ENCODE peak calls at places on chromosome 12, in ten cellular contexts. One of them, this sample, is unnamed.

GRCh38 chr12:24938341-24938740 is 10.6 kb downstream of the BCAT1 start:
- DNase-seq in activated CD4-positive, alpha-beta T cell treated with anti-CD3 and anti-CD28 coated beads for 4 hours: no peak
- DNase-seq in adrenal gland: no peak
- DNase-seq in retinal pigment epithelial cell: no peak
- DNase-seq in choroid plexus epithelial cell: no peak
- DNase-seq in NCI-H1417: no peak
- DNase-seq in stimulated activated CD4-positive, alpha-beta T cell treated with anti-CD3 and anti-CD28 coated beads, Interleukin-4, amount 100 ng/mL, for 48 hours: no peak
- DNase-seq in astrocyte of the spinal cord: no peak
- DNase-seq in AG09319: no peak
- DNase-seq in endothelial cell: no peak
- DNase-seq in this sample: no peak

GRCh38 chr12:108779998-108780688 is 48.8 kb upstream of the CORO1C start:
- DNase-seq in NCI-H1417: no peak
- DNase-seq in endothelial cell: no peak
- DNase-seq in adrenal gland: no peak
- DNase-seq in astrocyte of the spinal cord: no peak
- DNase-seq in choroid plexus epithelial cell: no peak
- DNase-seq in retinal pigment epithelial cell: no peak
- DNase-seq in stimulated activated CD4-positive, alpha-beta T cell treated with anti-CD3 and anti-CD28 coated beads, Interleukin-4, amount 100 ng/mL, for 48 hours: no peak
- DNase-seq in AG09319: no peak
- DNase-seq in activated CD4-positive, alpha-beta T cell treated with anti-CD3 and anti-CD28 coated beads for 4 hours: no peak
- DNase-seq in this sample: no peak

GRCh38 chr12:124464830-124465229 is 102.6 kb downstream of the NCOR2 start:
- DNase-seq in stimulated activated CD4-positive, alpha-beta T cell treated with anti-CD3 and anti-CD28 coated beads, Interleukin-4, amount 100 ng/mL, for 48 hours: no peak
- DNase-seq in endothelial cell: no peak
- DNase-seq in activated CD4-positive, alpha-beta T cell treated with anti-CD3 and anti-CD28 coated beads for 4 hours: no peak
- DNase-seq in NCI-H1417: no peak
- DNase-seq in astrocyte of the spinal cord: no peak
- DNase-seq in choroid plexus epithelial cell: no peak
- DNase-seq in AG09319: no peak
- DNase-seq in retinal pigment epithelial cell: no peak
- DNase-seq in adrenal gland: no peak
- DNase-seq in this sample: no peak

GRCh38 chr12:109678732-109679131 is 34.9 kb upstream of the FAM222A start:
- DNase-seq in retinal pigment epithelial cell: no peak
- DNase-seq in NCI-H1417: peak; percentile 62
- DNase-seq in endothelial cell: no peak
- DNase-seq in activated CD4-positive, alpha-beta T cell treated with anti-CD3 and anti-CD28 coated beads for 4 hours: no peak
- DNase-seq in choroid plexus epithelial cell: peak; percentile 2
- DNase-seq in stimulated activated CD4-positive, alpha-beta T cell treated with anti-CD3 and anti-CD28 coated beads, Interleukin-4, amount 100 ng/mL, for 48 hours: no peak
- DNase-seq in astrocyte of the spinal cord: no peak
- DNase-seq in adrenal gland: no peak
- DNase-seq in AG09319: no peak
- DNase-seq in this sample: no peak

GRCh38 chr12:53631721-53632120 is 5.5 kb upstream of the ATF7 start:
- DNase-seq in adrenal gland: no peak
- DNase-seq in astrocyte of the spinal cord: no peak
- DNase-seq in choroid plexus epithelial cell: no peak
- DNase-seq in activated CD4-positive, alpha-beta T cell treated with anti-CD3 and anti-CD28 coated beads for 4 hours: no peak
- DNase-seq in AG09319: no peak
- DNase-seq in stimulated activated CD4-positive, alpha-beta T cell treated with anti-CD3 and anti-CD28 coated beads, Interleukin-4, amount 100 ng/mL, for 48 hours: no peak
- DNase-seq in endothelial cell: no peak
- DNase-seq in retinal pigment epithelial cell: no peak
- DNase-seq in NCI-H1417: no peak
- DNase-seq in this sample: no peak

GRCh38 chr12:80622271-80622670 is 85.2 kb upstream of the MYF6 start:
- DNase-seq in adrenal gland: no peak
- DNase-seq in stimulated activated CD4-positive, alpha-beta T cell treated with anti-CD3 and anti-CD28 coated beads, Interleukin-4, amount 100 ng/mL, for 48 hours: no peak
- DNase-seq in AG09319: no peak
- DNase-seq in endothelial cell: no peak
- DNase-seq in choroid plexus epithelial cell: peak; percentile 26
- DNase-seq in activated CD4-positive, alpha-beta T cell treated with anti-CD3 and anti-CD28 coated beads for 4 hours: no peak
- DNase-seq in astrocyte of the spinal cord: peak; percentile 34
- DNase-seq in retinal pigment epithelial cell: no peak
- DNase-seq in NCI-H1417: no peak
- DNase-seq in this sample: no peak

GRCh38 chr12:122200541-122201175 is 2.9 kb upstream of the B3GNT4 start:
- DNase-seq in adrenal gland: no peak
- DNase-seq in stimulated activated CD4-positive, alpha-beta T cell treated with anti-CD3 and anti-CD28 coated beads, Interleukin-4, amount 100 ng/mL, for 48 hours: no peak
- DNase-seq in endothelial cell: peak; percentile 40
- DNase-seq in NCI-H1417: no peak
- DNase-seq in activated CD4-positive, alpha-beta T cell treated with anti-CD3 and anti-CD28 coated beads for 4 hours: no peak
- DNase-seq in AG09319: no peak
- DNase-seq in retinal pigment epithelial cell: no peak
- DNase-seq in choroid plexus epithelial cell: no peak
- DNase-seq in astrocyte of the spinal cord: no peak
- DNase-seq in this sample: no peak

GRCh38 chr12:68831751-68832503 is 23.9 kb downstream of the MDM2 start:
- DNase-seq in choroid plexus epithelial cell: no peak
- DNase-seq in retinal pigment epithelial cell: no peak
- DNase-seq in adrenal gland: no peak
- DNase-seq in activated CD4-positive, alpha-beta T cell treated with anti-CD3 and anti-CD28 coated beads for 4 hours: no peak
- DNase-seq in astrocyte of the spinal cord: no peak
- DNase-seq in NCI-H1417: no peak
- DNase-seq in AG09319: no peak
- DNase-seq in endothelial cell: no peak
- DNase-seq in stimulated activated CD4-positive, alpha-beta T cell treated with anti-CD3 and anti-CD28 coated beads, Interleukin-4, amount 100 ng/mL, for 48 hours: no peak
- DNase-seq in this sample: no peak

GRCh38 chr12:109147954-109148353 is 31.6 kb downstream of the ACACB start:
- DNase-seq in choroid plexus epithelial cell: no peak
- DNase-seq in astrocyte of the spinal cord: no peak
- DNase-seq in NCI-H1417: no peak
- DNase-seq in stimulated activated CD4-positive, alpha-beta T cell treated with anti-CD3 and anti-CD28 coated beads, Interleukin-4, amount 100 ng/mL, for 48 hours: no peak
- DNase-seq in AG09319: peak; percentile 86
- DNase-seq in endothelial cell: no peak
- DNase-seq in activated CD4-positive, alpha-beta T cell treated with anti-CD3 and anti-CD28 coated beads for 4 hours: no peak
- DNase-seq in retinal pigment epithelial cell: peak; percentile 91
- DNase-seq in adrenal gland: no peak
- DNase-seq in this sample: no peak

GRCh38 chr12:51392556-51393237 is 1.5 kb upstream of the GALNT6 start:
- DNase-seq in activated CD4-positive, alpha-beta T cell treated with anti-CD3 and anti-CD28 coated beads for 4 hours: no peak
- DNase-seq in adrenal gland: peak; percentile 11
- DNase-seq in NCI-H1417: peak; percentile 15
- DNase-seq in stimulated activated CD4-positive, alpha-beta T cell treated with anti-CD3 and anti-CD28 coated beads, Interleukin-4, amount 100 ng/mL, for 48 hours: no peak
- DNase-seq in astrocyte of the spinal cord: no peak
- DNase-seq in choroid plexus epithelial cell: peak; percentile 46
- DNase-seq in endothelial cell: no peak
- DNase-seq in AG09319: no peak
- DNase-seq in retinal pigment epithelial cell: peak; percentile 43
- DNase-seq in this sample: no peak

GRCh38 chr12:48917857-48918537 is 7.3 kb downstream of the FKBP11 start:
- DNase-seq in activated CD4-positive, alpha-beta T cell treated with anti-CD3 and anti-CD28 coated beads for 4 hours: peak; percentile 47
- DNase-seq in adrenal gland: no peak
- DNase-seq in stimulated activated CD4-positive, alpha-beta T cell treated with anti-CD3 and anti-CD28 coated beads, Interleukin-4, amount 100 ng/mL, for 48 hours: no peak
- DNase-seq in choroid plexus epithelial cell: no peak
- DNase-seq in AG09319: no peak
- DNase-seq in endothelial cell: no peak
- DNase-seq in retinal pigment epithelial cell: no peak
- DNase-seq in astrocyte of the spinal cord: no peak
- DNase-seq in NCI-H1417: no peak
- DNase-seq in this sample: no peak

GRCh38 chr12:87930033-87930432 is 99.2 kb downstream of the C12orf50 start:
- DNase-seq in endothelial cell: no peak
- DNase-seq in retinal pigment epithelial cell: peak; percentile 23
- DNase-seq in NCI-H1417: no peak
- DNase-seq in choroid plexus epithelial cell: peak; percentile 86
- DNase-seq in adrenal gland: no peak
- DNase-seq in AG09319: no peak
- DNase-seq in activated CD4-positive, alpha-beta T cell treated with anti-CD3 and anti-CD28 coated beads for 4 hours: no peak
- DNase-seq in astrocyte of the spinal cord: peak; percentile 78
- DNase-seq in stimulated activated CD4-positive, alpha-beta T cell treated with anti-CD3 and anti-CD28 coated beads, Interleukin-4, amount 100 ng/mL, for 48 hours: no peak
- DNase-seq in this sample: peak; percentile 16

GRCh38 chr12:56634242-56634836 is 4.2 kb upstream of the BAZ2A start:
- DNase-seq in astrocyte of the spinal cord: peak; percentile 6
- DNase-seq in AG09319: no peak
- DNase-seq in stimulated activated CD4-positive, alpha-beta T cell treated with anti-CD3 and anti-CD28 coated beads, Interleukin-4, amount 100 ng/mL, for 48 hours: no peak
- DNase-seq in choroid plexus epithelial cell: peak; percentile 18
- DNase-seq in retinal pigment epithelial cell: no peak
- DNase-seq in activated CD4-positive, alpha-beta T cell treated with anti-CD3 and anti-CD28 coated beads for 4 hours: peak; percentile 31
- DNase-seq in endothelial cell: peak; percentile 31
- DNase-seq in adrenal gland: peak; percentile 52
- DNase-seq in NCI-H1417: peak; percentile 85
- DNase-seq in this sample: no peak

GRCh38 chr12:53623986-53624385 is 2.2 kb downstream of the ATF7 start:
- DNase-seq in astrocyte of the spinal cord: peak; percentile 67
- DNase-seq in adrenal gland: no peak
- DNase-seq in endothelial cell: no peak
- DNase-seq in retinal pigment epithelial cell: no peak
- DNase-seq in NCI-H1417: no peak
- DNase-seq in activated CD4-positive, alpha-beta T cell treated with anti-CD3 and anti-CD28 coated beads for 4 hours: no peak
- DNase-seq in stimulated activated CD4-positive, alpha-beta T cell treated with anti-CD3 and anti-CD28 coated beads, Interleukin-4, amount 100 ng/mL, for 48 hours: no peak
- DNase-seq in AG09319: peak; percentile 19
- DNase-seq in choroid plexus epithelial cell: peak; percentile 85
- DNase-seq in this sample: no peak

GRCh38 chr12:92574046-92574783 is 128.6 kb upstream of the PLEKHG7 start:
- DNase-seq in endothelial cell: peak; percentile 19
- DNase-seq in choroid plexus epithelial cell: peak; percentile 67
- DNase-seq in AG09319: no peak
- DNase-seq in retinal pigment epithelial cell: no peak
- DNase-seq in astrocyte of the spinal cord: peak; percentile 37
- DNase-seq in stimulated activated CD4-positive, alpha-beta T cell treated with anti-CD3 and anti-CD28 coated beads, Interleukin-4, amount 100 ng/mL, for 48 hours: no peak
- DNase-seq in adrenal gland: no peak
- DNase-seq in activated CD4-positive, alpha-beta T cell treated with anti-CD3 and anti-CD28 coated beads for 4 hours: peak; percentile 18
- DNase-seq in NCI-H1417: peak; percentile 48
- DNase-seq in this sample: no peak

GRCh38 chr12:115273446-115273845 is 589.5 kb upstream of the TBX3 start:
- DNase-seq in NCI-H1417: no peak
- DNase-seq in retinal pigment epithelial cell: no peak
- DNase-seq in choroid plexus epithelial cell: no peak
- DNase-seq in stimulated activated CD4-positive, alpha-beta T cell treated with anti-CD3 and anti-CD28 coated beads, Interleukin-4, amount 100 ng/mL, for 48 hours: no peak
- DNase-seq in activated CD4-positive, alpha-beta T cell treated with anti-CD3 and anti-CD28 coated beads for 4 hours: no peak
- DNase-seq in AG09319: no peak
- DNase-seq in astrocyte of the spinal cord: no peak
- DNase-seq in endothelial cell: no peak
- DNase-seq in adrenal gland: no peak
- DNase-seq in this sample: no peak

GRCh38 chr12:52683575-52684300 is 3.5 kb upstream of the KRT1 start:
- DNase-seq in adrenal gland: no peak
- DNase-seq in activated CD4-positive, alpha-beta T cell treated with anti-CD3 and anti-CD28 coated beads for 4 hours: no peak
- DNase-seq in endothelial cell: no peak
- DNase-seq in astrocyte of the spinal cord: no peak
- DNase-seq in stimulated activated CD4-positive, alpha-beta T cell treated with anti-CD3 and anti-CD28 coated beads, Interleukin-4, amount 100 ng/mL, for 48 hours: no peak
- DNase-seq in retinal pigment epithelial cell: no peak
- DNase-seq in NCI-H1417: no peak
- DNase-seq in choroid plexus epithelial cell: no peak
- DNase-seq in AG09319: no peak
- DNase-seq in this sample: no peak

GRCh38 chr12:108187831-108188230 is 58.7 kb downstream of the WSCD2 start:
- DNase-seq in adrenal gland: no peak
- DNase-seq in astrocyte of the spinal cord: no peak
- DNase-seq in NCI-H1417: no peak
- DNase-seq in endothelial cell: no peak
- DNase-seq in retinal pigment epithelial cell: no peak
- DNase-seq in choroid plexus epithelial cell: no peak
- DNase-seq in activated CD4-positive, alpha-beta T cell treated with anti-CD3 and anti-CD28 coated beads for 4 hours: no peak
- DNase-seq in stimulated activated CD4-positive, alpha-beta T cell treated with anti-CD3 and anti-CD28 coated beads, Interleukin-4, amount 100 ng/mL, for 48 hours: no peak
- DNase-seq in AG09319: no peak
- DNase-seq in this sample: no peak

GRCh38 chr12:15838986-15839385 is 43.2 kb upstream of the STRAP start:
- DNase-seq in retinal pigment epithelial cell: no peak
- DNase-seq in activated CD4-positive, alpha-beta T cell treated with anti-CD3 and anti-CD28 coated beads for 4 hours: no peak
- DNase-seq in endothelial cell: no peak
- DNase-seq in adrenal gland: no peak
- DNase-seq in stimulated activated CD4-positive, alpha-beta T cell treated with anti-CD3 and anti-CD28 coated beads, Interleukin-4, amount 100 ng/mL, for 48 hours: no peak
- DNase-seq in AG09319: no peak
- DNase-seq in choroid plexus epithelial cell: no peak
- DNase-seq in astrocyte of the spinal cord: no peak
- DNase-seq in NCI-H1417: no peak
- DNase-seq in this sample: no peak

GRCh38 chr12:6697584-6698351 is 2.8 kb downstream of the PIANP start:
- DNase-seq in adrenal gland: peak; percentile 59
- DNase-seq in NCI-H1417: peak; percentile 27
- DNase-seq in retinal pigment epithelial cell: no peak
- DNase-seq in endothelial cell: peak; percentile 71
- DNase-seq in stimulated activated CD4-positive, alpha-beta T cell treated with anti-CD3 and anti-CD28 coated beads, Interleukin-4, amount 100 ng/mL, for 48 hours: no peak
- DNase-seq in astrocyte of the spinal cord: peak; percentile 45
- DNase-seq in AG09319: peak; percentile 15
- DNase-seq in choroid plexus epithelial cell: peak; percentile 66
- DNase-seq in activated CD4-positive, alpha-beta T cell treated with anti-CD3 and anti-CD28 coated beads for 4 hours: no peak
- DNase-seq in this sample: no peak

GRCh38 chr12:119512772-119513497 is 80.6 kb upstream of the TMEM233 start:
- DNase-seq in retinal pigment epithelial cell: no peak
- DNase-seq in AG09319: no peak
- DNase-seq in choroid plexus epithelial cell: peak; percentile 5
- DNase-seq in endothelial cell: peak; percentile 26
- DNase-seq in activated CD4-positive, alpha-beta T cell treated with anti-CD3 and anti-CD28 coated beads for 4 hours: no peak
- DNase-seq in adrenal gland: peak; percentile 21
- DNase-seq in stimulated activated CD4-positive, alpha-beta T cell treated with anti-CD3 and anti-CD28 coated beads, Interleukin-4, amount 100 ng/mL, for 48 hours: no peak
- DNase-seq in astrocyte of the spinal cord: no peak
- DNase-seq in NCI-H1417: no peak
- DNase-seq in this sample: no peak

GRCh38 chr12:57280234-57281062 is 29.5 kb upstream of the STAC3 start:
- DNase-seq in activated CD4-positive, alpha-beta T cell treated with anti-CD3 and anti-CD28 coated beads for 4 hours: peak; percentile 75
- DNase-seq in NCI-H1417: no peak
- DNase-seq in retinal pigment epithelial cell: peak; percentile 45
- DNase-seq in astrocyte of the spinal cord: peak; percentile 91
- DNase-seq in adrenal gland: peak; percentile 71
- DNase-seq in choroid plexus epithelial cell: peak; percentile 93
- DNase-seq in stimulated activated CD4-positive, alpha-beta T cell treated with anti-CD3 and anti-CD28 coated beads, Interleukin-4, amount 100 ng/mL, for 48 hours: peak; percentile 53
- DNase-seq in AG09319: peak; percentile 58
- DNase-seq in endothelial cell: no peak
- DNase-seq in this sample: peak; percentile 90

GRCh38 chr12:30823140-30823669 is 68.5 kb upstream of the CAPRIN2 start:
- DNase-seq in choroid plexus epithelial cell: no peak
- DNase-seq in endothelial cell: peak; percentile 64
- DNase-seq in activated CD4-positive, alpha-beta T cell treated with anti-CD3 and anti-CD28 coated beads for 4 hours: peak; percentile 20
- DNase-seq in adrenal gland: no peak
- DNase-seq in astrocyte of the spinal cord: no peak
- DNase-seq in AG09319: no peak
- DNase-seq in stimulated activated CD4-positive, alpha-beta T cell treated with anti-CD3 and anti-CD28 coated beads, Interleukin-4, amount 100 ng/mL, for 48 hours: peak; percentile 27
- DNase-seq in retinal pigment epithelial cell: no peak
- DNase-seq in NCI-H1417: no peak
- DNase-seq in this sample: no peak

GRCh38 chr12:29672580-29672979 is 111.2 kb downstream of the TMTC1 start:
- DNase-seq in NCI-H1417: no peak
- DNase-seq in adrenal gland: no peak
- DNase-seq in endothelial cell: no peak
- DNase-seq in astrocyte of the spinal cord: no peak
- DNase-seq in AG09319: no peak
- DNase-seq in activated CD4-positive, alpha-beta T cell treated with anti-CD3 and anti-CD28 coated beads for 4 hours: no peak
- DNase-seq in retinal pigment epithelial cell: no peak
- DNase-seq in choroid plexus epithelial cell: peak; percentile 25
- DNase-seq in stimulated activated CD4-positive, alpha-beta T cell treated with anti-CD3 and anti-CD28 coated beads, Interleukin-4, amount 100 ng/mL, for 48 hours: no peak
- DNase-seq in this sample: no peak

GRCh38 chr12:113912761-113913295 is 53.3 kb downstream of the RBM19 start:
- DNase-seq in choroid plexus epithelial cell: peak; percentile 87
- DNase-seq in adrenal gland: peak; percentile 82
- DNase-seq in endothelial cell: peak; percentile 88
- DNase-seq in astrocyte of the spinal cord: peak; percentile 80
- DNase-seq in retinal pigment epithelial cell: no peak
- DNase-seq in activated CD4-positive, alpha-beta T cell treated with anti-CD3 and anti-CD28 coated beads for 4 hours: peak; percentile 40
- DNase-seq in stimulated activated CD4-positive, alpha-beta T cell treated with anti-CD3 and anti-CD28 coated beads, Interleukin-4, amount 100 ng/mL, for 48 hours: peak; percentile 53
- DNase-seq in AG09319: no peak
- DNase-seq in NCI-H1417: peak; percentile 76
- DNase-seq in this sample: peak; percentile 31

GRCh38 chr12:42483534-42483857 is 106.0 kb downstream of the PRICKLE1 start:
- DNase-seq in stimulated activated CD4-positive, alpha-beta T cell treated with anti-CD3 and anti-CD28 coated beads, Interleukin-4, amount 100 ng/mL, for 48 hours: no peak
- DNase-seq in astrocyte of the spinal cord: no peak
- DNase-seq in retinal pigment epithelial cell: no peak
- DNase-seq in activated CD4-positive, alpha-beta T cell treated with anti-CD3 and anti-CD28 coated beads for 4 hours: peak; percentile 3
- DNase-seq in endothelial cell: peak; percentile 58
- DNase-seq in AG09319: no peak
- DNase-seq in adrenal gland: no peak
- DNase-seq in NCI-H1417: peak; percentile 81
- DNase-seq in choroid plexus epithelial cell: no peak
- DNase-seq in this sample: no peak

GRCh38 chr12:92735131-92735721 is 32.4 kb downstream of the PLEKHG7 start:
- DNase-seq in NCI-H1417: peak; percentile 5
- DNase-seq in retinal pigment epithelial cell: peak; percentile 66
- DNase-seq in endothelial cell: no peak
- DNase-seq in astrocyte of the spinal cord: peak; percentile 97
- DNase-seq in adrenal gland: no peak
- DNase-seq in choroid plexus epithelial cell: peak; percentile 98
- DNase-seq in stimulated activated CD4-positive, alpha-beta T cell treated with anti-CD3 and anti-CD28 coated beads, Interleukin-4, amount 100 ng/mL, for 48 hours: no peak
- DNase-seq in AG09319: peak; percentile 88
- DNase-seq in activated CD4-positive, alpha-beta T cell treated with anti-CD3 and anti-CD28 coated beads for 4 hours: no peak
- DNase-seq in this sample: peak; percentile 82

GRCh38 chr12:100450726-100451125 is 22.9 kb upstream of the NR1H4 start:
- DNase-seq in AG09319: no peak
- DNase-seq in NCI-H1417: no peak
- DNase-seq in retinal pigment epithelial cell: no peak
- DNase-seq in adrenal gland: peak; percentile 42
- DNase-seq in choroid plexus epithelial cell: peak; percentile 48
- DNase-seq in astrocyte of the spinal cord: no peak
- DNase-seq in stimulated activated CD4-positive, alpha-beta T cell treated with anti-CD3 and anti-CD28 coated beads, Interleukin-4, amount 100 ng/mL, for 48 hours: no peak
- DNase-seq in activated CD4-positive, alpha-beta T cell treated with anti-CD3 and anti-CD28 coated beads for 4 hours: no peak
- DNase-seq in endothelial cell: no peak
- DNase-seq in this sample: no peak